ENCODE peak calls at places on chromosomes 1 and 21, in eight cellular contexts. One of them, this sample, is unnamed.

GRCh38 chr1:89832481-89833127 is 11.8 kb downstream of the LRRC8D start:
- DNase-seq in IMR-90: no peak
- DNase-seq in Peyer's patch: no peak
- DNase-seq in NB4: no peak
- DNase-seq in A549: no peak
- DNase-seq in gastrocnemius medialis: no peak
- DNase-seq in ovary: no peak
- DNase-seq in tibial nerve: no peak
- DNase-seq in this sample: no peak

GRCh38 chr1:233183226-233184020 is 112.1 kb downstream of the PCNX2 start:
- DNase-seq in IMR-90: peak
- DNase-seq in Peyer's patch: no peak
- DNase-seq in NB4: no peak
- DNase-seq in A549: no peak
- DNase-seq in gastrocnemius medialis: no peak
- DNase-seq in ovary: no peak
- DNase-seq in tibial nerve: no peak
- DNase-seq in this sample: no peak

GRCh38 chr1:247100676-247101279 is 3.4 kb downstream of the ZNF669 start:
- DNase-seq in IMR-90: no peak
- DNase-seq in Peyer's patch: no peak
- DNase-seq in NB4: no peak
- DNase-seq in A549: no peak
- DNase-seq in gastrocnemius medialis: no peak
- DNase-seq in ovary: no peak
- DNase-seq in tibial nerve: no peak
- DNase-seq in this sample: no peak

GRCh38 chr21:45541221-45542039 is 810 bp downstream of the SLC19A1 start:
- DNase-seq in IMR-90: peak
- DNase-seq in Peyer's patch: peak
- DNase-seq in NB4: peak
- DNase-seq in A549: peak
- DNase-seq in gastrocnemius medialis: peak
- DNase-seq in ovary: peak
- DNase-seq in tibial nerve: peak
- DNase-seq in this sample: peak

GRCh38 chr1:30525980-30526651 is 197.3 kb downstream of the MATN1 start:
- DNase-seq in IMR-90: peak
- DNase-seq in Peyer's patch: no peak
- DNase-seq in NB4: peak
- DNase-seq in A549: peak
- DNase-seq in gastrocnemius medialis: peak
- DNase-seq in ovary: no peak
- DNase-seq in tibial nerve: no peak
- DNase-seq in this sample: no peak

GRCh38 chr1:184910596-184910995 is 63.7 kb downstream of the NIBAN1 start:
- DNase-seq in IMR-90: peak
- DNase-seq in Peyer's patch: peak
- DNase-seq in NB4: peak
- DNase-seq in A549: no peak
- DNase-seq in gastrocnemius medialis: peak
- DNase-seq in ovary: no peak
- DNase-seq in tibial nerve: peak
- DNase-seq in this sample: no peak

GRCh38 chr1:8590696-8591351 is 226.6 kb downstream of the RERE start:
- DNase-seq in IMR-90: no peak
- DNase-seq in Peyer's patch: no peak
- DNase-seq in NB4: no peak
- DNase-seq in A549: no peak
- DNase-seq in gastrocnemius medialis: no peak
- DNase-seq in ovary: no peak
- DNase-seq in tibial nerve: no peak
- DNase-seq in this sample: no peak

GRCh38 chr1:186409091-186409490 is 33.5 kb downstream of the ODR4 start:
- DNase-seq in IMR-90: no peak
- DNase-seq in Peyer's patch: no peak
- DNase-seq in NB4: no peak
- DNase-seq in A549: no peak
- DNase-seq in gastrocnemius medialis: no peak
- DNase-seq in ovary: no peak
- DNase-seq in tibial nerve: no peak
- DNase-seq in this sample: no peak

GRCh38 chr21:19268634-19269138 is 865.1 kb upstream of the TMPRSS15 start:
- DNase-seq in IMR-90: no peak
- DNase-seq in Peyer's patch: no peak
- DNase-seq in NB4: no peak
- DNase-seq in A549: no peak
- DNase-seq in gastrocnemius medialis: no peak
- DNase-seq in ovary: no peak
- DNase-seq in tibial nerve: no peak
- DNase-seq in this sample: no peak

GRCh38 chr1:19010995-19011696 is 54.7 kb upstream of the IFFO2 start:
- DNase-seq in IMR-90: peak
- DNase-seq in Peyer's patch: peak
- DNase-seq in NB4: peak
- DNase-seq in A549: peak
- DNase-seq in gastrocnemius medialis: peak
- DNase-seq in ovary: peak
- DNase-seq in tibial nerve: peak
- DNase-seq in this sample: no peak

GRCh38 chr1:19009126-19009881 is 52.8 kb upstream of the IFFO2 start:
- DNase-seq in IMR-90: no peak
- DNase-seq in Peyer's patch: no peak
- DNase-seq in NB4: no peak
- DNase-seq in A549: no peak
- DNase-seq in gastrocnemius medialis: no peak
- DNase-seq in ovary: no peak
- DNase-seq in tibial nerve: no peak
- DNase-seq in this sample: no peak

GRCh38 chr1:19011832-19012231 is 55.4 kb upstream of the IFFO2 start:
- DNase-seq in IMR-90: no peak
- DNase-seq in Peyer's patch: no peak
- DNase-seq in NB4: no peak
- DNase-seq in A549: no peak
- DNase-seq in gastrocnemius medialis: no peak
- DNase-seq in ovary: no peak
- DNase-seq in tibial nerve: no peak
- DNase-seq in this sample: no peak

GRCh38 chr1:19010503-19010902 is 54.0 kb upstream of the IFFO2 start:
- DNase-seq in IMR-90: no peak
- DNase-seq in Peyer's patch: no peak
- DNase-seq in NB4: no peak
- DNase-seq in A549: no peak
- DNase-seq in gastrocnemius medialis: no peak
- DNase-seq in ovary: no peak
- DNase-seq in tibial nerve: no peak
- DNase-seq in this sample: no peak

DNA sequence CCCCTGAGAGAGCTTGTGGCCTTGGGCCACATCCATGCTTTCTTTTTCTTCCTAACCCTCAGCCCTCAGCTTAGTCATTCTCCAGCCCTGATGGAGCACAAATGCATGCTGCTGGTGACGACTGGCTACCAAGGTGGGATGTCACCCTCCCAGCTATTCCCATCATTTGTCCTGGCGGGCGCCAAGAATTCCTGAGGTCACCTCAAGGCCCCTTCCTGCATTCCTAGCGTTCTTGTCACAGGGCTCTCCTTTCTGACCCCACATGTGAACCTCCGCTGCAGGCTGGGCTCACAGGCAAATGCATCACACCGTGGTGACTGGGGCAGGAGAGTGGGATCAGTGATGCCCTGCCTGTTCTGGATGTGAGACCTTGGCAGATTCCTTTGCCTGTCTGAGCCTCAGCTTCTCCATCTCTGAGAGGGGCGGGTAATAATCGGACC is 53.4 kb upstream of the IFFO2 start:
- DNase-seq in IMR-90: peak
- DNase-seq in Peyer's patch: no peak
- DNase-seq in NB4: no peak
- DNase-seq in A549: peak
- DNase-seq in gastrocnemius medialis: no peak
- DNase-seq in ovary: no peak
- DNase-seq in tibial nerve: no peak
- DNase-seq in this sample: no peak
- TF ChIP-seq POLR2A in IMR-90: no peak
- TF ChIP-seq POLR2A in Peyer's patch: no peak
- TF ChIP-seq POLR2A in NB4: no peak
- TF ChIP-seq POLR2A in A549: no peak
- TF ChIP-seq POLR2A in gastrocnemius medialis: no peak
- TF ChIP-seq POLR2A in ovary: no peak
- TF ChIP-seq POLR2A in tibial nerve: no peak
- TF ChIP-seq POLR2A in this sample: no peak

DNA sequence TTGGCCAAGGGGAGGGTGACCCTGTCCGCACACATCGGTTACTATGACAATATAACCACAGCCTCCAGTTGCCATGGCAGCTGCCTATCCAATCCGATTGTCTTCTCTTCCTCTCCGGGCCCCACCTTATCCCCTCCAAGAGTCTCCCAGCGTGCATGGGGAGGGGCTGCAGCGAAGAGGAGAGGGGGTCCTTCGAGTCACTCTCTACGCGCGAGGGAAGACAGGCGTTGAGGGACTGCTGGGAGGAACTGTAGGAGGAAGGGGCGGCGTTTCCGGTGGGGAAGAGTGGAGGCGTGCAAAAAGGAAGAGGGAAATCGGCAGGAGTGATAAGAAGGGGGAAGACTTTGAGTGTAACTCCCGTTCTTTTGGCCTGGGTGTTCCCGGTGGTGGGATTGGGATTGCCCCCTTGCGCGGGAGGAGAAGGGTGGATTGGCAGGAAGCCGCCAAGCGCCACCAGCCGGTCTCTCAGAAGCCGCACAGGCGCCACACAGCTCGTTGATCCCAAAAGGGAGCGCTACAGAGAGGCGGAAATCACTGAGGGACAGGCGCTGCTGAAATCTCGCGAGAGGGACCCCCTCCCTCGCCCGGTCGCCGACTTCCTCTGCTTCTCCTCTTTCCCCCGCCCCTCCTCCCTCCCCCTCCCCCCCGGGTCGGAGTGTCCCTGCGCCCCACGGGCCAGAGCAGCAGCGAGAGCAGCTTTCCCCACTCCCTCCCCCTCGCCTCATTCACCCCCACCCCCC is 381 bp upstream of the SMG7 start:
- DNase-seq in IMR-90: peak
- DNase-seq in Peyer's patch: peak
- DNase-seq in NB4: peak
- DNase-seq in A549: peak
- DNase-seq in gastrocnemius medialis: peak
- DNase-seq in ovary: peak
- DNase-seq in tibial nerve: peak
- DNase-seq in this sample: peak
- TF ChIP-seq POLR2A in IMR-90: no peak
- TF ChIP-seq POLR2A in Peyer's patch: peak
- TF ChIP-seq POLR2A in NB4: peak
- TF ChIP-seq POLR2A in A549: peak
- TF ChIP-seq POLR2A in gastrocnemius medialis: no peak
- TF ChIP-seq POLR2A in ovary: peak
- TF ChIP-seq POLR2A in tibial nerve: peak
- TF ChIP-seq POLR2A in this sample: peak

GRCh38 chr1:19312782-19313635 is 883 bp downstream of the SLC66A1 start:
- DNase-seq in IMR-90: no peak
- DNase-seq in Peyer's patch: no peak
- DNase-seq in NB4: peak
- DNase-seq in A549: no peak
- DNase-seq in gastrocnemius medialis: no peak
- DNase-seq in ovary: no peak
- DNase-seq in tibial nerve: no peak
- DNase-seq in this sample: no peak

GRCh38 chr1:19313636-19313959 is 1.5 kb downstream of the SLC66A1 start:
- DNase-seq in IMR-90: no peak
- DNase-seq in Peyer's patch: peak
- DNase-seq in NB4: no peak
- DNase-seq in A549: no peak
- DNase-seq in gastrocnemius medialis: no peak
- DNase-seq in ovary: no peak
- DNase-seq in tibial nerve: no peak
- DNase-seq in this sample: peak

GRCh38 chr1:19310720-19311502 is 1.0 kb downstream of the AKR7A2 start:
- DNase-seq in IMR-90: peak
- DNase-seq in Peyer's patch: peak
- DNase-seq in NB4: no peak
- DNase-seq in A549: no peak
- DNase-seq in gastrocnemius medialis: no peak
- DNase-seq in ovary: no peak
- DNase-seq in tibial nerve: no peak
- DNase-seq in this sample: peak

GRCh38 chr1:19311503-19311930 is 427 bp downstream of the AKR7A2 start:
- DNase-seq in IMR-90: no peak
- DNase-seq in Peyer's patch: no peak
- DNase-seq in NB4: no peak
- DNase-seq in A549: no peak
- DNase-seq in gastrocnemius medialis: peak
- DNase-seq in ovary: no peak
- DNase-seq in tibial nerve: no peak
- DNase-seq in this sample: no peak

GRCh38 chr1:19311931-19312781 is at the start of the genes AKR7A2 and SLC66A1:
- DNase-seq in IMR-90: peak
- DNase-seq in Peyer's patch: peak
- DNase-seq in NB4: peak
- DNase-seq in A549: peak
- DNase-seq in gastrocnemius medialis: peak
- DNase-seq in ovary: peak
- DNase-seq in tibial nerve: peak
- DNase-seq in this sample: peak
- TF ChIP-seq POLR2A in IMR-90: peak
- TF ChIP-seq POLR2A in Peyer's patch: peak
- TF ChIP-seq POLR2A in NB4: peak
- TF ChIP-seq POLR2A in A549: peak
- TF ChIP-seq POLR2A in gastrocnemius medialis: peak
- TF ChIP-seq POLR2A in ovary: peak
- TF ChIP-seq POLR2A in tibial nerve: peak
- TF ChIP-seq POLR2A in this sample: peak

GRCh38 chr1:26475989-26476388 is 3.7 kb downstream of the HMGN2 start:
- DNase-seq in IMR-90: no peak
- DNase-seq in Peyer's patch: peak
- DNase-seq in NB4: no peak
- DNase-seq in A549: no peak
- DNase-seq in gastrocnemius medialis: no peak
- DNase-seq in ovary: no peak
- DNase-seq in tibial nerve: no peak
- DNase-seq in this sample: no peak
- TF ChIP-seq POLR2A in IMR-90: no peak
- TF ChIP-seq POLR2A in Peyer's patch: no peak
- TF ChIP-seq POLR2A in NB4: no peak
- TF ChIP-seq POLR2A in A549: no peak
- TF ChIP-seq POLR2A in gastrocnemius medialis: no peak
- TF ChIP-seq POLR2A in ovary: no peak
- TF ChIP-seq POLR2A in tibial nerve: no peak
- TF ChIP-seq POLR2A in this sample: no peak